ENCODE peak calls at places on chromosomes 1 and 21, in ten cellular contexts. V is heart left ventricle, D is spleen, N is RWPE1, P is PC-9, B is MCF 10A, R is fibroblast of pulmonary artery, L is hepatocyte, C is lower lobe of right lung, A is A549. Y is an unnamed sample.

GRCh38 chr21:45469273-45470086 is 64.5 kb downstream of the COL18A1 start:
- DNase-seq in B (no peak), C (no peak), N (no peak), L (peak), P (no peak), V (peak), R (no peak), A (no peak), D (peak), Y (no peak)

GRCh38 chr1:194067772-194068171 is 881.4 kb upstream of the B3GALT2 start:
- DNase-seq in R (no peak), A (no peak), B (no peak), V (no peak), L (no peak), N (no peak), P (no peak), C (no peak), D (no peak), Y (no peak)

GRCh38 chr1:100959502-100960060 is 63.7 kb downstream of the SLC30A7 start:
- DNase-seq in B (no peak), V (no peak), A (no peak), R (no peak), N (no peak), P (no peak), C (no peak), D (no peak), L (no peak), Y (no peak)

GRCh38 chr1:169091480-169091941 is 15.0 kb upstream of the ATP1B1 start:
- DNase-seq in L (no peak), V (no peak), N (no peak), P (no peak), D (no peak), C (no peak), A (no peak), B (no peak), R (no peak), Y (no peak)

GRCh38 chr1:223741861-223742260 is 29.5 kb downstream of the CAPN2 start:
- DNase-seq in L (no peak), N (peak), P (no peak), R (peak), D (no peak), C (no peak), A (no peak), V (no peak), B (no peak), Y (no peak)

GRCh38 chr1:234564035-234565029 is 45.6 kb downstream of the IRF2BP2 start:
- DNase-seq in R (peak), L (peak), A (peak), P (peak), V (no peak), D (no peak), C (no peak), B (peak), N (peak), Y (no peak)

GRCh38 chr21:20729376-20729775 is 268.8 kb upstream of the NCAM2 start:
- DNase-seq in P (no peak), L (no peak), R (peak), A (no peak), N (peak), B (peak), C (no peak), V (no peak), D (no peak), Y (no peak)

GRCh38 chr1:223429313-223429731 is 36.1 kb downstream of the CCDC185 start:
- DNase-seq in R (no peak), C (no peak), A (no peak), P (no peak), L (no peak), N (peak), D (no peak), B (peak), V (no peak), Y (no peak)

GRCh38 chr1:214416417-214417212 is 134.8 kb downstream of the PTPN14 start:
- DNase-seq in C (no peak), R (peak), A (no peak), P (no peak), B (peak), N (peak), D (no peak), V (no peak), L (no peak), Y (no peak)

GRCh38 chr1:51230501-51231078 is 5.5 kb upstream of the RNF11 start:
- DNase-seq in N (no peak), C (no peak), V (no peak), L (peak), B (no peak), D (no peak), P (peak), R (no peak), A (no peak), Y (no peak)

GRCh38 chr1:3349161-3349967 is 105.1 kb upstream of the ARHGEF16 start:
- DNase-seq in L (peak), A (peak), D (no peak), R (peak), C (no peak), N (no peak), P (no peak), V (peak), B (no peak), Y (no peak)
- TF ChIP-seq CTCF in L (peak), A (no peak), D (no peak), R (peak), C (peak), N (no peak), P (no peak), V (peak), B (no peak), Y (no peak)

DNA sequence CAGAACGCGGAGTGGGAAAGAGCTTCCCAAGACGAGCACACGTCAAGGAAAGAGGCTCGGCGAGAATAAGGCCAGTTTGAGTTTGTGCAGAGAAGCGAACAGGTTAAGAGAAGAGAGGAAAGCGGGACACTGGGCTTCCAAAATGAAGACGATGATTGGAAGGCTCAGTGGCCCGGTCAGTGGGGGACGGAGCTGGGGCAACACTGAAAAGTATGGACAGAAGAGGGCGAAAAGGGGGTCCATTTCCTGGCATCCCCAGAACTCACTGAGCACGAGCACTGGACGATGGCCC is 258 bp downstream of the CCT3 start:
- DNase-seq in A (no peak), V (no peak), B (no peak), L (no peak), D (no peak), N (no peak), C (no peak), P (no peak), R (no peak), Y (no peak)
- TF ChIP-seq CTCF in A (no peak), V (no peak), B (no peak), L (no peak), D (no peak), N (no peak), C (peak), P (no peak), R (no peak), Y (no peak)

DNA sequence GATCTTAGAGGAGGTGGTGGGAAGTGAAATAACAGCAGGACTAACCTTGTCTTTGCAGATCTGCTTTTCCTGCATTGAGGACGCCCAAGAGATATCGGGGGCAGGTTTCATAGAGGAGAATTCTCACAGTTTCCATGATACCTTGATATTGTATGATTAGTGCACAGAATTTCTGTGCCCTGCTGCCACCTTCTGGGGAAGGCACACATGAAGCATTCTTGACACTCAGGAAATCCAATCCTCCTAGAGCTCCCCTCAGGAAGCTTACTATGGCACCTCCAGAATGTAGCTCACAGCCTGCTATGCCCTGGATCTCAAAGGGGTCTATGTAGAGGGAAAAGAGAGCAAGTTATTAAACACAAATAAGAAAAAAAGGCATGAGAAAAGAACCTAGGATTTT is 1.5 kb downstream of the CD1B start:
- DNase-seq in C (no peak), V (no peak), B (peak), R (peak), A (peak), L (no peak), P (no peak), N (no peak), D (no peak), Y (no peak)
- TF ChIP-seq CTCF in C (peak), V (no peak), B (no peak), R (peak), A (peak), L (no peak), P (peak), N (no peak), D (peak), Y (peak)

GRCh38 chr1:159851386-159851785 is 11.1 kb downstream of the VSIG8 start:
- DNase-seq in N (no peak), C (no peak), D (no peak), B (peak), V (no peak), A (no peak), P (no peak), R (no peak), L (no peak), Y (no peak)
- TF ChIP-seq CTCF in N (no peak), C (no peak), D (no peak), B (peak), V (no peak), A (no peak), P (peak), R (peak), L (no peak), Y (peak)

Y was measured in GM12864.